ENCODE peak calls at places on chromosome 7, in seven cellular contexts. T, J, G, A, S, U and X are unnamed samples.

GRCh38 chr7:27647052-27647451 is 15.6 kb downstream of the HIBADH start:
- DNase-seq in T (no peak), G (no peak), A (no peak), S (peak; percentile 22), J (no peak), U (no peak), X (no peak)

GRCh38 chr7:39054731-39055130 is 77.0 kb downstream of the POU6F2 start:
- DNase-seq in G (no peak), S (no peak), A (no peak), J (no peak), T (no peak), U (no peak), X (no peak)

GRCh38 chr7:121605297-121605640 is 209.2 kb upstream of the FAM3C start:
- DNase-seq in S (no peak), T (no peak), J (no peak), A (no peak), U (no peak), G (no peak), X (no peak)

GRCh38 chr7:16801111-16801542 is 3.7 kb downstream of the AGR2 start:
- DNase-seq in S (peak; percentile 25), G (no peak), U (no peak), T (no peak), J (peak; percentile 61), A (no peak), X (peak; percentile 5)

GRCh38 chr7:98300595-98301372 is 19.3 kb downstream of the BRI3 start:
- DNase-seq in S (no peak), J (no peak), A (no peak), G (no peak), U (no peak), T (no peak), X (no peak)

GRCh38 chr7:157267956-157268355 is 68.8 kb upstream of the DNAJB6 start:
- DNase-seq in T (no peak), G (no peak), J (no peak), U (no peak), A (no peak), S (no peak), X (no peak)

GRCh38 chr7:141739250-141739649 is 1.1 kb downstream of the SSBP1 start:
- DNase-seq in J (no peak), U (no peak), A (no peak), G (no peak), S (no peak), T (no peak), X (no peak)

GRCh38 chr7:76394962-76395361 is 14.5 kb downstream of the SSC4D start:
- DNase-seq in S (no peak), A (no peak), G (no peak), J (no peak), T (no peak), U (no peak), X (no peak)

GRCh38 chr7:37765872-37766525 is 82.4 kb upstream of the NME8 start:
- DNase-seq in J (peak; percentile 62), T (no peak), A (no peak), G (no peak), U (no peak), S (no peak), X (peak; percentile 22)

GRCh38 chr7:100069991-100070390 is 11.5 kb downstream of the ZNF3 start:
- DNase-seq in S (no peak), J (no peak), G (no peak), A (no peak), U (no peak), T (no peak), X (no peak)

GRCh38 chr7:111330235-111330523 is 232.1 kb downstream of the IMMP2L start:
- DNase-seq in J (no peak), A (no peak), U (no peak), S (no peak), T (no peak), G (no peak), X (no peak)

GRCh38 chr7:96169439-96169838 is 152.5 kb downstream of the SLC25A13 start:
- DNase-seq in J (peak; percentile 86), G (no peak), T (peak; percentile 27), U (no peak), S (no peak), A (no peak), X (no peak)

GRCh38 chr7:14894826-14895225 is 7.7 kb downstream of the DGKB start:
- DNase-seq in S (no peak), A (no peak), T (no peak), J (no peak), G (no peak), U (no peak), X (no peak)

GRCh38 chr7:43362652-43363428 is 220.1 kb upstream of the STK17A start:
- DNase-seq in U (no peak), T (no peak), S (peak; percentile 55), J (no peak), G (no peak), A (no peak), X (no peak)